ENCODE peak calls at places on chromosomes 11 and 22, in six cellular contexts. M, D, T, R, L and E are unnamed samples.

GRCh38 chr22:48545976-48546375 is 1281.7 kb downstream of the BRD1 start:
- DNase-seq in R (no peak), T (no peak), M (no peak), L (no peak), D (no peak), E (no peak)

GRCh38 chr11:117199061-117199915 is at the start of gene TAGLN:
- DNase-seq in D (peak; percentile 99), M (peak; percentile 90), L (peak; percentile 84), T (peak; percentile 57), R (peak; percentile 55), E (peak; percentile 97)

GRCh38 chr22:35645646-35646045 is 2.6 kb upstream of the APOL6 start:
- DNase-seq in D (no peak), T (no peak), M (no peak), R (no peak), L (no peak), E (no peak)

GRCh38 chr11:111403021-111403725 is 24.1 kb upstream of the POU2AF1 start:
- DNase-seq in L (no peak), M (no peak), D (no peak), T (no peak), R (no peak), E (no peak)

GRCh38 chr11:32312865-32313403 is 122.4 kb downstream of the WT1 start:
- DNase-seq in L (peak; percentile 55), T (peak; percentile 66), D (peak; percentile 85), M (peak; percentile 76), R (peak; percentile 18), E (no peak)

GRCh38 chr22:49152930-49153770 is 674.5 kb downstream of the BRD1 start:
- DNase-seq in L (no peak), R (no peak), M (no peak), D (no peak), T (no peak), E (no peak)

GRCh38 chr22:23305922-23306374 is 125.6 kb downstream of the BCR start:
- DNase-seq in M (peak; percentile 93), D (no peak), T (no peak), L (no peak), R (no peak), E (peak; percentile 95)

GRCh38 chr11:47152126-47152952 is 24.3 kb downstream of the ARFGAP2 start:
- DNase-seq in D (no peak), T (no peak), L (no peak), M (no peak), R (no peak), E (peak; percentile 45)

GRCh38 chr11:114819028-114819427 is 140.7 kb downstream of the NXPE2 start:
- DNase-seq in L (no peak), M (no peak), T (peak; percentile 3), R (no peak), D (no peak), E (no peak)

GRCh38 chr22:24437820-24438328 is 10.5 kb downstream of the ADORA2A start:
- DNase-seq in T (peak; percentile 49), D (peak; percentile 57), R (no peak), M (no peak), L (no peak), E (peak; percentile 32)

GRCh38 chr22:47205081-47205491 is 442.6 kb downstream of the TBC1D22A start:
- DNase-seq in L (no peak), R (peak; percentile 13), T (no peak), M (no peak), D (no peak), E (peak; percentile 69)

GRCh38 chr11:82978422-82979099 is 77.0 kb downstream of the DDIAS start:
- DNase-seq in L (no peak), R (no peak), D (no peak), M (peak; percentile 77), T (peak; percentile 89), E (no peak)

GRCh38 chr11:34840736-34841386 is 75.3 kb downstream of the APIP start:
- DNase-seq in T (peak; percentile 25), R (peak; percentile 57), D (peak; percentile 82), M (no peak), L (peak; percentile 46), E (no peak)

GRCh38 chr22:27260087-27260730 is 541.3 kb downstream of the MN1 start:
- DNase-seq in L (peak; percentile 94), M (no peak), T (no peak), D (no peak), R (no peak), E (no peak)

GRCh38 chr11:80519591-80520258 is 1078.9 kb upstream of the TENM4 start:
- DNase-seq in R (no peak), D (no peak), M (no peak), T (peak; percentile 73), L (no peak), E (no peak)

GRCh38 chr11:114166897-114167323 is 107.4 kb downstream of the ZBTB16 start:
- DNase-seq in R (no peak), L (no peak), D (no peak), T (peak; percentile 83), M (peak; percentile 98), E (no peak)

GRCh38 chr11:66325140-66325754 is 8.4 kb upstream of the CD248 start:
- DNase-seq in M (no peak), R (no peak), D (no peak), T (no peak), L (no peak), E (peak; percentile 68)

GRCh38 chr11:79362358-79362757 is 78.5 kb downstream of the TENM4 start:
- DNase-seq in T (no peak), D (no peak), L (no peak), M (no peak), R (no peak), E (no peak)

GRCh38 chr11:134482865-134483264 is 70.8 kb upstream of the B3GAT1 start:
- DNase-seq in D (no peak), T (no peak), L (no peak), R (no peak), M (no peak), E (no peak)

GRCh38 chr11:63978551-63979235 is 4.3 kb downstream of the COX8A start:
- DNase-seq in D (peak; percentile 58), M (no peak), L (no peak), R (no peak), T (no peak), E (no peak)

GRCh38 chr11:92329137-92329536 is 104.5 kb downstream of the FAT3 start:
- DNase-seq in L (no peak), D (peak; percentile 52), T (no peak), M (no peak), R (no peak), E (no peak)

GRCh38 chr11:47553417-47553746 is 450 bp upstream of the CELF1 start:
- DNase-seq in L (no peak), M (no peak), T (no peak), D (no peak), R (no peak), E (no peak)

GRCh38 chr11:112179601-112180000 is 4.3 kb downstream of the BCO2 start:
- DNase-seq in M (no peak), R (no peak), T (no peak), L (no peak), D (no peak), E (no peak)

GRCh38 chr11:108853864-108854263 is 189.0 kb downstream of the DDX10 start:
- DNase-seq in L (peak; percentile 69), T (no peak), D (peak; percentile 44), M (no peak), R (no peak), E (no peak)

DNA sequence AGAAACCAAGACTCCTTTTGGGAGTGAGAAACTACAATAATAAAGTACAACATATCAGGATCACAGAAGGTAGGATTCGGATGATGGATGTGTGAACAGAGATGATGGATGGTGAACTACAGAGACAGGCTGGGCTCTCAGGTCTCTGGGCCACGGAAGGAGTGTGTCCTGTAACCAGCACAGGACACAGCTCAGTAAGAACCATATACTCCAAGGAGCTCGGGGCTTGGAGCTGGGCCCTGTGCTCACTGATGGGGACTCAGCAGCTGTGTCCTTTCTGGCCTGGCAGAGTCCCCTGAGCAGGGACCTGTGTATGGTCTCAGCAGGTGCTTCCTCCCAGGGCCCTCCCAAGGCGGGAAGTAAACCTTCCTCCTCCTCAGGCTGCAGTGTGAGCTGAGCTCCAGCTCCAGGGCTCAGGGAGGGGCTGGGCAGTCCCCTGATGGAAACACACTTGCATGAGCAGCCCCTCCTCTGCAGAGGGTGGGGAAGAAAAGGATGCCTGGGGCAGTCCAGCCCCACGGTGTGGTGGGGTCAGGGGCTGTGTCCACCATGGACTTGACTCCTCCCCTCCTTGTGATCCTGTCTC is 39.8 kb upstream of the TOP3B start:
- DNase-seq in M (no peak), D (no peak), T (no peak), L (no peak), R (no peak), E (no peak)
- H3K9ac ChIP-seq in M (no peak overlapping the region), D (no peak overlapping the region), T (no peak overlapping the region), L (no peak overlapping the region), R (no peak overlapping the region), E (no peak overlapping the region)

GRCh38 chr11:65058419-65059054 is at the start of gene NAALADL1:
- DNase-seq in T (no peak), M (no peak), R (peak; percentile 68), L (no peak), D (no peak), E (no peak)
- H3K9ac ChIP-seq in T (no peak within 1 kb of the TSS), M (no peak within 1 kb of the TSS), R (no peak within 1 kb of the TSS), L (no peak within 1 kb of the TSS), D (no peak within 1 kb of the TSS), E (no peak within 1 kb of the TSS)

DNA sequence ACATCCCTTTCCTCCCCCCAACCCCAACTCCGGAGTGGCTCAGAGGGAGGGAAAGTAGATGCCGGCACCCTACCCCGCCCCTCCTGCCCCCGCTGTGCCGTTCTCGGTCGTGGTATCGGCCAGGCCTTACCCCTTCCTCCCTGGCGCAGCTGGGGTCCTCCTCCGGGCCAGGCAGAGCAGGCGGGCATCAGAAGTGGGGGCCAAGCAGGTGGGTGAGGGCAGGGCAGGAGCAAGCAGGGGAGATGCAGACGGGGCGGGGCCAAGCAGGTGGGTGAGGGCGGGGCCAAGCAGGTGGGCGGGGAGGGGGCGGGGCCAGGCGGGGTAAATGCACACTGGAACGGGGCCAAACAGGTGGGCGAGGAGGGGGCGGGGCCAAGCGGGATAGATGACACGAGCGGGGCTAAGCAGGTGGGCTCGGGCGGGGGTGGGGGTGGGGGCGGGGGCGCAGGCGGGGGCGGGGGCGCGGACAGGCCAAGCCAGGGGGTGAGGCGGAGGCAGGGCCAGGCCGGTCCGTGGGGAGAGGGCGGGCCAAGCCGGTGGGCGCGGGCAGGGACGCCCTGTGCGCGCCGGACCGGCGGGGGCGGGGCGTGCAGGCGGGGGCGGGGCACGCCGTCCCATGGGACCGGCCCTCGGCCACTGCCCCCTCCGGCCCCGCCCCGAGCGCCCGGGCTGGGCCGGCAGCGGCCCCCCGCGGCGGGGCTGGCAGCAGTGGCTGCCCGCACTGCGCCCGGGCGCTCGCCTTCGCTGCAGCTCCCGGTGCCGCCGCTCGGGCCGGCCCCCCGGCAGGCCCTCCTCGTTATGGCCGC is at the start of the genes KCNQ1 and TRPM5:
- DNase-seq in M (no peak), D (peak; percentile 37), T (no peak), R (peak; percentile 85), L (peak; percentile 89), E (peak; percentile 91)
- H3K9ac ChIP-seq in M (no peak within 1 kb of the TSS), D (no peak within 1 kb of the TSS), T (no peak within 1 kb of the TSS), R (peak within 1 kb of the TSS; percentile 48), L (no peak within 1 kb of the TSS), E (no peak within 1 kb of the TSS)

GRCh38 chr11:70304208-70304603 is 33.7 kb downstream of the PPFIA1 start:
- DNase-seq in M (no peak), T (no peak), D (no peak), L (no peak), R (no peak), E (no peak)

GRCh38 chr11:70307176-70307575 is 36.7 kb downstream of the PPFIA1 start:
- DNase-seq in D (no peak), L (no peak), M (no peak), R (no peak), T (no peak), E (no peak)

GRCh38 chr11:70306586-70307033 is 36.1 kb downstream of the PPFIA1 start:
- DNase-seq in M (no peak), L (no peak), D (no peak), R (no peak), T (no peak), E (no peak)

GRCh38 chr11:70303070-70303469 is 32.6 kb downstream of the PPFIA1 start:
- DNase-seq in L (no peak), T (no peak), M (peak; percentile 79), R (no peak), D (no peak), E (no peak)

GRCh38 chr11:70305501-70305900 is 35.0 kb downstream of the PPFIA1 start:
- DNase-seq in R (no peak), L (no peak), M (no peak), T (no peak), D (no peak), E (no peak)
- H3K9ac ChIP-seq in R (no peak overlapping the region), L (no peak overlapping the region), M (no peak overlapping the region), T (no peak overlapping the region), D (no peak overlapping the region), E (no peak overlapping the region)